ENCODE peak calls at places on chromosomes 1 and 21, in ten cellular contexts. G is fibroblast of lung, A is hepatocyte, J is adipocyte, Y is dorsolateral prefrontal cortex, H is brain microvascular endothelial cell, B is uterus, L is AG10803, Q is aorta, U is cardiac muscle cell. Z is an unnamed sample.

GRCh38 chr1:184524248-184524647 is 137.4 kb downstream of the C1orf21 start:
- DNase-seq in G (no peak), A (no peak), J (no peak), Y (no peak), H (no peak), B (no peak), L (peak), Q (no peak), U (no peak), Z (no peak)

GRCh38 chr1:61428146-61428545 is 296.8 kb downstream of the TM2D1 start:
- DNase-seq in G (no peak), A (no peak), J (peak), Y (no peak), H (no peak), B (no peak), L (peak), Q (no peak), U (no peak), Z (peak)

GRCh38 chr1:178055093-178055492 is 38.8 kb upstream of the RASAL2 start:
- DNase-seq in G (peak), A (no peak), J (no peak), Y (no peak), H (no peak), B (no peak), L (peak), Q (peak), U (peak), Z (no peak)

GRCh38 chr1:100868364-100868995 is 26.2 kb downstream of the EXTL2 start:
- DNase-seq in G (peak), A (peak), J (peak), Y (no peak), H (no peak), B (no peak), L (peak), Q (no peak), U (peak), Z (peak)

GRCh38 chr1:20836230-20836629 is 49.1 kb upstream of the HP1BP3 start:
- DNase-seq in G (no peak), A (no peak), J (no peak), Y (no peak), H (no peak), B (no peak), L (no peak), Q (no peak), U (no peak), Z (no peak)

GRCh38 chr21:42747267-42747701 is 93.9 kb downstream of the PDE9A start:
- DNase-seq in G (no peak), A (no peak), J (no peak), Y (no peak), H (no peak), B (no peak), L (no peak), Q (peak), U (no peak), Z (no peak)

GRCh38 chr1:17551755-17552234 is 12.3 kb downstream of the ARHGEF10L start:
- DNase-seq in G (peak), A (no peak), J (peak), Y (no peak), H (no peak), B (no peak), L (peak), Q (peak), U (no peak), Z (no peak)

GRCh38 chr1:110171134-110171733 is 20.9 kb downstream of the SLC6A17 start:
- DNase-seq in G (no peak), A (no peak), J (peak), Y (no peak), H (no peak), B (no peak), L (no peak), Q (no peak), U (no peak), Z (no peak)

GRCh38 chr21:15063821-15064575 is 802 bp downstream of the NRIP1 start:
- DNase-seq in G (peak), A (peak), J (peak), Y (peak), H (peak), B (peak), L (peak), Q (peak), U (peak), Z (peak)

GRCh38 chr1:47840338-47840737 is 156.8 kb downstream of the TRABD2B start:
- DNase-seq in G (no peak), A (no peak), J (no peak), Y (no peak), H (no peak), B (no peak), L (peak), Q (no peak), U (no peak), Z (no peak)

GRCh38 chr1:100883963-100884362 is 10.7 kb downstream of the EXTL2 start:
- DNase-seq in G (peak), A (peak), J (peak), Y (no peak), H (peak), B (no peak), L (peak), Q (no peak), U (no peak), Z (peak)

DNA sequence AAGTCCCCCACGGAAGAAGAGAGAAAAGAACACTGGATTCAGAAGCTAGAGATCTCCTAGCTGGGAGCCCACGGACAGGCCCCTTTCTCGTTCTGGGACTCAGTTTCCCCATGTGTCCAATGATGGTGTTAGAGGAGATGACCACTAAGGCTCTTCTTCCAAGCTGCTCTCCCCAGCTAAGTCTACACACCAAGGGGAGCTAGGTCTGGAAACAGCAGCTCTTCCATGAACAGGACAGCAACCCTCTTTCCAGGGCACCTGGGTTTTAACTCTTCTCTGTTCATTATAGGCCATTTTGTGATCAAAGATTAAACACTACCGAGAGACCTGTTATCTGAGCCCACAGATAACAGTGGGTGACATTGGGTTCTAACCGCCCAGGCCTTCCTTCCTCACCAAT is 85.8 kb downstream of the MRPL37 start:
- DNase-seq in G (no peak), A (no peak), J (no peak), Y (no peak), H (no peak), B (no peak), L (no peak), Q (no peak), U (no peak), Z (no peak)
- H3K4me3 ChIP-seq in G (no peak), A (no peak), J (no peak), Y (no peak), H (no peak), B (no peak), L (no peak), Q (no peak), U (no peak), Z (no peak)

GRCh38 chr1:6260961-6261614 is at the start of gene GPR153:
- DNase-seq in G (peak), A (peak), J (peak), Y (no peak), H (no peak), B (peak), L (peak), Q (no peak), U (peak), Z (no peak)

GRCh38 chr1:6262570-6263420 is 1.9 kb upstream of the GPR153 start:
- DNase-seq in G (peak), A (no peak), J (no peak), Y (no peak), H (no peak), B (peak), L (peak), Q (no peak), U (no peak), Z (no peak)

GRCh38 chr1:6259491-6260362 is 1.2 kb downstream of the GPR153 start:
- DNase-seq in G (peak), A (peak), J (peak), Y (no peak), H (peak), B (peak), L (peak), Q (peak), U (peak), Z (peak)

GRCh38 chr1:6260433-6260934 is 414 bp downstream of the GPR153 start:
- DNase-seq in G (no peak), A (peak), J (peak), Y (no peak), H (no peak), B (peak), L (no peak), Q (no peak), U (peak), Z (no peak)

DNA sequence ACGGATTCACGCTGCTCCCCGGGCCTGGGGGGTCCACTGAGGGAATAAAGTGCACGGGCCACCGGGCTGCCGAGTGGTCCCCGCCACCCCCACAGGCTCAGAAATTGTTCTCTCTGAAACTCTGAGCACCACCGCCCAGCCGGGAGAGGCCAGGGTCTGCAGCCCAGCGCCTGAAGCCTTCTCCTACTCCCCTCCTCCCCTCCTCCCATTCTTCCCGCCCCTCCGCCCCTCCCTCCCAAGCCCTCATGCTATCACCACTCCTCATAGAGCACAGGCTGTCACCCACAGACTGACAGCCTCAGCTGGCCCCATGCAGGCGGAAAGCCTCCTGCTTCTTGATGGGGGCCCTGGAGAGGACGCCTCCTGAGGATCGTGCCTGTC is 707 bp upstream of the GPR153 start:
- DNase-seq in G (no peak), A (peak), J (no peak), Y (no peak), H (no peak), B (no peak), L (no peak), Q (no peak), U (peak), Z (no peak)
- H3K4me3 ChIP-seq in G (peak), A (no peak), J (peak), Y (peak), H (peak), B (no peak), L (peak), Q (no peak), U (peak), Z (no peak)

DNA sequence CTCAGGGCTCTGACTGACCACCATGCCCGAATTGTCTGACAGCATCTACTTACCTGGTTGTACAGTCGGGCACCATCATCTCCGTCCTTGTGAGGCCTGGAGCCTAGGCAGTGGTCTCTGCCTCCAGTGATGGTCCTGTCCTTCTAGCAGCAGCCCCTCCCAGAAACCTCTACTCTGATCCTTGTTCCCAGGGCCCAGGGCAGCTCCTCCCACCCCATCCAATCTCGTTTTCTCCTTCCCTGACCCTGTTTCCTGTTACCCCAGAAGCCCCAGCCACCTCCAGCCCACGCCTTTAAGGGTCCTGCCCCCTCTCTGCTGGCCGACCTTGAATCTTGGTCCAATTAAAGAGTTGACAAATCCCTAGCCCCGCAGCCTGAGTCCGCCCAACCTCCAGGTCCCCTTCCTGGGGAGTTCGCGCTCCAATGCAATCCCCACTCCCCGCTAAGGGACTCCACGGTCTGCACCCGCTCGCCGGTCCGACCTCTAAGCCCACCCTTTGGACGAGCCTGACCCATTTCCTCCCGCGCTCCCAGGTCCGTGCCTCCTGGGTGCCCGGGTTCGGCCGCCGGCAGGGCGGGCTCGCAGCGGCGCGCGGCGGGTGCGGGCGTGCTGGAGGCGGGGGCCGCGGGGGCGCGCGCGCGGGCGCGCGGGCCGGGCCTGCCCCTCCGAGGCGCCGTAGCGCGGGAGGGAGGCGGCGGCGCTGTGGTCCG is at the start of gene B4GALT2:
- DNase-seq in G (no peak), A (peak), J (peak), Y (no peak), H (no peak), B (peak), L (peak), Q (peak), U (peak), Z (no peak)
- H3K4me3 ChIP-seq in G (peak), A (peak), J (peak), Y (peak), H (peak), B (peak), L (peak), Q (peak), U (peak), Z (peak)

DNA sequence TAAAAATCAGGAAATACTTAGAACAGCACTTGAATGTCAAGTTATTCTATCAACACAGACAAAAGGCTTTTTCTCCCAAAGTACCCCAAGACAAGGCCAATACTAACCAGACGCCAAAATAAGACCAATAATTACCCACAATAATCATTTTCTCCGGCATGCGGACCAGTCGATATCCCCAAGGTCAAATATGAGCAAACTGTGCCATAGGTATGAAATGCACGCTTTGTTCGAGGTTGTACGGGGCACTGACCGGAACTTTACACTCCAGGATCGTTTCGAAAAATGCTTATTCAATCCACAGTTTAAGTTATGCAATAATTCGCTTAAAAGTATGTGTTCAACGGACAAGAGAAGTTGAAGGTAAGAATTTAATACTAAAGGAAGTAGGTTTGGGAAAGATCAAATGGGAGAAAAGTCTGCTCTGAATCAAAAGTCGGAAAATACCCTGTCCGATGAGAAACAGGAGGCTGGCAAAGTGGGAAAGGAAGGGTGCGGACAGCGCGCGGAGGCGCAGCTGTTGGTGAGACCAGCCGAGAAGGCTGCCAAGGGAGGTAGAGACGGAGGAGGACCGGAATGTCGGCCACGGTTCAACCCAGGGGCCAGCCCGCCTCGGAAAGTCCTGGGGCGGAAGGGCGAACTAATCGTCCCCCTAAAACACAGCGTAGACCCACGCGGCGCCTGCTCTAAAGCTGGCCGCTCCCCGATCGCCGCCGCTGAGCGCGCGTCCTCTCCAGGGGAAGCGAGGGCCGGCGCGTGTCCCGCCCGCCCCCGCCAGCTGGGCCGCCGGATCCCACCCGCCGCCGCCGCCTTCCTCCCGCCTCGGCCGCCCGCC is 802 bp upstream of the SPATA1 start:
- DNase-seq in G (peak), A (peak), J (peak), Y (no peak), H (peak), B (peak), L (peak), Q (peak), U (peak), Z (peak)
- H3K4me3 ChIP-seq in G (peak), A (peak), J (peak), Y (peak), H (peak), B (peak), L (peak), Q (peak), U (peak), Z (peak)

DNA sequence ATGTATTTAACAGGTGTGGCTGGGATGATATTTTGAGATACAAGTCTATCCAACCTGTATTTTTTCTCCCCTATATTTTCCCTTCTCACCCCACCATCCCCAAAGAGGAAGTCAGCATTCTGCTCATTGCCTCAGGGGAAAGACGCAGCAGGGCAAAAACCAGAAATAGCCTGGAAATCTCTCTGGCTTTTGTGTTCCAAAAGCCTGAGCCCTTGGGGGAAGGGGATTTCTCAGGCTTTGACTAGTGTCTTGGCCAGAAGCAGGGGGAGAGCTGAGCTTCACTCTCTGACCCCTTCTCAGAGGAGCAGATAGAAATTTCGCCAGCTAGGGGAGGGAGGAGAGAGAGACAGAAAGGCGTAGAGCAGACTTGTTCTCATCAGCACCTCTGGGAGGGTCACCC is 244.7 kb downstream of the RRAGC start:
- DNase-seq in G (no peak), A (no peak), J (no peak), Y (no peak), H (no peak), B (no peak), L (no peak), Q (no peak), U (no peak), Z (no peak)
- H3K4me3 ChIP-seq in G (no peak), A (no peak), J (no peak), Y (no peak), H (no peak), B (no peak), L (no peak), Q (no peak), U (no peak), Z (no peak)

GRCh38 chr21:34129971-34130597 is 56.7 kb downstream of the MRPS6 start:
- DNase-seq in G (peak), A (peak), J (peak), Y (no peak), H (no peak), B (no peak), L (peak), Q (no peak), U (peak), Z (peak)
- H3K4me3 ChIP-seq in G (peak), A (no peak), J (peak), Y (peak), H (no peak), B (no peak), L (peak), Q (peak), U (no peak), Z (peak)

GRCh38 chr1:36398370-36398977 is 766 bp upstream of the LSM10 start:
- DNase-seq in G (no peak), A (no peak), J (no peak), Y (no peak), H (no peak), B (no peak), L (no peak), Q (no peak), U (no peak), Z (no peak)
- H3K4me3 ChIP-seq in G (no peak), A (no peak), J (peak), Y (peak), H (no peak), B (no peak), L (no peak), Q (no peak), U (no peak), Z (peak)

DNA sequence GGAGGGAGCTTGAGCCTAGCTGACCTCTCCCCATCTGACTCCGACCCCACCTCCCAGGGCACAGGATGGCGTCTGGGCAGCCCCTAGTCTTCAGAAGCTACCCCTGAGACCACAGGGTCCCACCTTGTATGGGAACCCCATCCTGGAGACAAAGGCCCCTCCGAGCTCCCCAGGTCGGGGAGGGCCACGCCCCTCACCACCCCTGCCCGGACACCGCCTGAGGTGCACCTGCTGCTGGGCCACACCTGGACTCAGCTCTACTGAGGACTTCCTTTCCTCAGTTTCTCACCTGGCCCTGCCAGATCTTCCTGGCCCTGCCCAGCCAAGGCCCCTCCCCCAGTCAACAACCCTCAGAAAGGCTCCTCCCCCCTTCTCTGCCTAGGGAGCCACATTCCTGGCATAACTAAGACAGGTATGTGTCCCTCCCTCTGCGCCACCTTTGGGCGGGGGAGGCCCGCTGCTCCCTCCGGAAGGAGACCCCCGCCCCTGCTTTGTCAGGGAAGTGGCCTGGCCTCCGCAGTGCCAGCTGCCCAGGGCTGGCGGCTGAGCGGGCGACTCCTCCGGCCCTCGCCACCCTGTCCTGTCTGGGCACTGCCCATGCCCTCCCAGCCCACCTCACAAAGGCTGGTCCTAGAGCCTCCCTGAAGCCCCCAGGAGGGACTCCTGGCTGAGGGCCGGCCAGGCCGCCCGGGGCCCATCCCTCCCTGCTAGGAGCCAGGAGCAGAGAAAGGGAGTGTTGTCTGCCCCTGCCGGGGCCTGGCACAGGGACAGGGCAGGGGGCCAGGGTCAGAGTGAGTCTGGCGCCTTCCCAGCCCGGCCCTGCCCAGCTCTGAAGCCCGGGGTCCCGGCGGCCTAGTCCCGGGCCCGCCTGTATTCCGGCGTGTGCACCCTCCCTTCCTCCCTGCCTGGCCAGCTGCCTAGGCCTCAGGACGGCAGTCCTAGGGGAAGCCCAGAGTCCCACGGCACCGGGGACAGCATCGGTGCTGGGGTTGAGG is 4.8 kb downstream of the AGRN start:
- DNase-seq in G (no peak), A (peak), J (no peak), Y (no peak), H (no peak), B (no peak), L (peak), Q (no peak), U (peak), Z (peak)
- H3K4me3 ChIP-seq in G (no peak), A (no peak), J (no peak), Y (peak), H (no peak), B (no peak), L (no peak), Q (no peak), U (no peak), Z (peak)

Z was measured in astrocyte.